ENCODE peak calls at places on chromosomes 11 and 22, in eight cellular contexts. One of them, this sample, is unnamed.

GRCh38 chr11:33687733-33688479 is 12.7 kb downstream of the C11orf91 start:
- DNase-seq in Karpas-422: peak
- DNase-seq in CD8-positive, alpha-beta memory T cell: no peak
- DNase-seq in COR-L47: peak
- DNase-seq in dermis blood vessel endothelial cell: peak
- DNase-seq in stimulated activated CD4-positive, alpha-beta T cell treated with anti-CD3 and anti-CD28 coated beads, Interleukin-1b, Interleukin-23, amount 100 ng/mL, for 1 hour: no peak
- DNase-seq in T-helper 1 cell: peak
- DNase-seq in NCI-H1417: peak
- DNase-seq in this sample: peak

GRCh38 chr11:17853280-17853679 is 118.7 kb downstream of the KCNC1 start:
- DNase-seq in Karpas-422: no peak
- DNase-seq in COR-L47: no peak
- DNase-seq in CD8-positive, alpha-beta memory T cell: no peak
- DNase-seq in T-helper 1 cell: no peak
- DNase-seq in stimulated activated CD4-positive, alpha-beta T cell treated with anti-CD3 and anti-CD28 coated beads, Interleukin-1b, Interleukin-23, amount 100 ng/mL, for 1 hour: no peak
- DNase-seq in dermis blood vessel endothelial cell: no peak
- DNase-seq in NCI-H1417: no peak
- DNase-seq in this sample: peak

GRCh38 chr11:110431212-110432073 is 1.7 kb downstream of the FDX1 start:
- DNase-seq in stimulated activated CD4-positive, alpha-beta T cell treated with anti-CD3 and anti-CD28 coated beads, Interleukin-1b, Interleukin-23, amount 100 ng/mL, for 1 hour: no peak
- DNase-seq in Karpas-422: peak
- DNase-seq in CD8-positive, alpha-beta memory T cell: no peak
- DNase-seq in dermis blood vessel endothelial cell: peak
- DNase-seq in COR-L47: no peak
- DNase-seq in NCI-H1417: peak
- DNase-seq in T-helper 1 cell: peak
- DNase-seq in this sample: no peak

GRCh38 chr11:95849087-95849825 is 59.0 kb downstream of the CEP57 start:
- DNase-seq in Karpas-422: no peak
- DNase-seq in COR-L47: peak
- DNase-seq in T-helper 1 cell: peak
- DNase-seq in dermis blood vessel endothelial cell: peak
- DNase-seq in CD8-positive, alpha-beta memory T cell: no peak
- DNase-seq in NCI-H1417: peak
- DNase-seq in stimulated activated CD4-positive, alpha-beta T cell treated with anti-CD3 and anti-CD28 coated beads, Interleukin-1b, Interleukin-23, amount 100 ng/mL, for 1 hour: no peak
- DNase-seq in this sample: no peak

GRCh38 chr11:106983251-106983650 is 35.0 kb downstream of the GUCY1A2 start:
- DNase-seq in dermis blood vessel endothelial cell: no peak
- DNase-seq in NCI-H1417: no peak
- DNase-seq in CD8-positive, alpha-beta memory T cell: no peak
- DNase-seq in COR-L47: no peak
- DNase-seq in Karpas-422: no peak
- DNase-seq in T-helper 1 cell: no peak
- DNase-seq in stimulated activated CD4-positive, alpha-beta T cell treated with anti-CD3 and anti-CD28 coated beads, Interleukin-1b, Interleukin-23, amount 100 ng/mL, for 1 hour: no peak
- DNase-seq in this sample: no peak

GRCh38 chr22:32539631-32540449 is 65.2 kb downstream of the FBXO7 start:
- DNase-seq in NCI-H1417: no peak
- DNase-seq in stimulated activated CD4-positive, alpha-beta T cell treated with anti-CD3 and anti-CD28 coated beads, Interleukin-1b, Interleukin-23, amount 100 ng/mL, for 1 hour: no peak
- DNase-seq in T-helper 1 cell: no peak
- DNase-seq in CD8-positive, alpha-beta memory T cell: no peak
- DNase-seq in COR-L47: no peak
- DNase-seq in dermis blood vessel endothelial cell: peak
- DNase-seq in Karpas-422: no peak
- DNase-seq in this sample: no peak

GRCh38 chr22:47145883-47146282 is 383.4 kb downstream of the TBC1D22A start:
- DNase-seq in dermis blood vessel endothelial cell: no peak
- DNase-seq in stimulated activated CD4-positive, alpha-beta T cell treated with anti-CD3 and anti-CD28 coated beads, Interleukin-1b, Interleukin-23, amount 100 ng/mL, for 1 hour: no peak
- DNase-seq in T-helper 1 cell: no peak
- DNase-seq in NCI-H1417: no peak
- DNase-seq in CD8-positive, alpha-beta memory T cell: no peak
- DNase-seq in Karpas-422: no peak
- DNase-seq in COR-L47: no peak
- DNase-seq in this sample: no peak

GRCh38 chr11:4704790-4705334 is 278 bp downstream of the MMP26 start:
- DNase-seq in T-helper 1 cell: no peak
- DNase-seq in NCI-H1417: peak
- DNase-seq in dermis blood vessel endothelial cell: no peak
- DNase-seq in stimulated activated CD4-positive, alpha-beta T cell treated with anti-CD3 and anti-CD28 coated beads, Interleukin-1b, Interleukin-23, amount 100 ng/mL, for 1 hour: no peak
- DNase-seq in CD8-positive, alpha-beta memory T cell: no peak
- DNase-seq in Karpas-422: no peak
- DNase-seq in COR-L47: no peak
- DNase-seq in this sample: no peak

GRCh38 chr22:36325163-36326031 is 62.4 kb downstream of the MYH9 start:
- DNase-seq in dermis blood vessel endothelial cell: peak
- DNase-seq in COR-L47: no peak
- DNase-seq in T-helper 1 cell: no peak
- DNase-seq in stimulated activated CD4-positive, alpha-beta T cell treated with anti-CD3 and anti-CD28 coated beads, Interleukin-1b, Interleukin-23, amount 100 ng/mL, for 1 hour: no peak
- DNase-seq in NCI-H1417: no peak
- DNase-seq in CD8-positive, alpha-beta memory T cell: no peak
- DNase-seq in Karpas-422: no peak
- DNase-seq in this sample: no peak

GRCh38 chr22:46618104-46618647 is 2.0 kb upstream of the GRAMD4 start:
- DNase-seq in stimulated activated CD4-positive, alpha-beta T cell treated with anti-CD3 and anti-CD28 coated beads, Interleukin-1b, Interleukin-23, amount 100 ng/mL, for 1 hour: no peak
- DNase-seq in Karpas-422: no peak
- DNase-seq in COR-L47: no peak
- DNase-seq in NCI-H1417: no peak
- DNase-seq in dermis blood vessel endothelial cell: no peak
- DNase-seq in T-helper 1 cell: no peak
- DNase-seq in CD8-positive, alpha-beta memory T cell: no peak
- DNase-seq in this sample: no peak

GRCh38 chr11:27512238-27512637 is 5.7 kb upstream of the LIN7C start:
- DNase-seq in stimulated activated CD4-positive, alpha-beta T cell treated with anti-CD3 and anti-CD28 coated beads, Interleukin-1b, Interleukin-23, amount 100 ng/mL, for 1 hour: no peak
- DNase-seq in CD8-positive, alpha-beta memory T cell: no peak
- DNase-seq in Karpas-422: no peak
- DNase-seq in NCI-H1417: no peak
- DNase-seq in dermis blood vessel endothelial cell: no peak
- DNase-seq in COR-L47: no peak
- DNase-seq in T-helper 1 cell: no peak
- DNase-seq in this sample: no peak

This sample was measured in NCI-H774.